ENCODE peak calls at places on chromosomes 5 and 9, in four cellular contexts. B is NCI-H524, Z is breast epithelium, S is NCI-H460. Q is an unnamed sample.
A peak's percentile ranks its signal among the peaks of the same experiment; 100 is the strongest.

GRCh38 chr5:93126634-93127033 is 454.4 kb downstream of the NR2F1-AS1 start:
- DNase-seq in B (no peak), S (no peak), Z (no peak), Q (no peak)

GRCh38 chr5:172868436-172868923 is 34.4 kb downstream of the ERGIC1 start:
- DNase-seq in S (peak; percentile 57), B (no peak), Z (no peak), Q (no peak)

GRCh38 chr5:72523960-72524582 is 16.9 kb upstream of the ZNF366 start:
- DNase-seq in S (peak; percentile 54), Z (no peak), B (peak; percentile 4), Q (peak; percentile 18)

GRCh38 chr5:64612349-64612961 is 77.8 kb upstream of the SHISAL2B start:
- DNase-seq in S (peak; percentile 54), Z (no peak), B (peak; percentile 57), Q (peak; percentile 20)

GRCh38 chr5:133685402-133686018 is 73.2 kb upstream of the FSTL4 start:
- DNase-seq in B (no peak), Z (no peak), S (no peak), Q (no peak)

GRCh38 chr5:80659111-80659510 is 4.3 kb upstream of the DHFR start:
- DNase-seq in Z (no peak), B (no peak), S (no peak), Q (no peak)

GRCh38 chr5:143025971-143026370 is 255.8 kb downstream of the ARHGAP26 start:
- DNase-seq in S (no peak), Z (no peak), B (no peak), Q (no peak)

GRCh38 chr9:33489070-33489469 is 15.3 kb upstream of the NOL6 start:
- DNase-seq in Z (no peak), S (no peak), B (no peak), Q (no peak)

GRCh38 chr9:135075234-135076142 is 12.0 kb upstream of the OLFM1 start:
- DNase-seq in S (peak; percentile 23), B (peak; percentile 77), Z (peak; percentile 54), Q (peak; percentile 98)

Q was measured in NCI-H2171.